ENCODE peak calls at places on chromosome 21, in six cellular contexts. One of them, this sample, is unnamed.

GRCh38 chr21:41650526-41651145 is 116.2 kb downstream of the RIPK4 start:
- DNase-seq in foreskin fibroblast: no peak
- DNase-seq in cardiac fibroblast: no peak
- DNase-seq in right lobe of liver: no peak
- DNase-seq in Panc1: no peak
- DNase-seq in coronary artery: no peak
- DNase-seq in this sample: no peak

GRCh38 chr21:41630917-41631316 is 123.0 kb upstream of the TMPRSS2 start:
- DNase-seq in foreskin fibroblast: no peak
- DNase-seq in cardiac fibroblast: no peak
- DNase-seq in right lobe of liver: no peak
- DNase-seq in Panc1: no peak
- DNase-seq in coronary artery: no peak
- DNase-seq in this sample: no peak

GRCh38 chr21:16976132-16976666 is 536.6 kb upstream of the CXADR start:
- DNase-seq in foreskin fibroblast: no peak
- DNase-seq in cardiac fibroblast: no peak
- DNase-seq in right lobe of liver: no peak
- DNase-seq in Panc1: no peak
- DNase-seq in coronary artery: no peak
- DNase-seq in this sample: no peak

GRCh38 chr21:46151989-46152938 is 3.1 kb downstream of the FTCD start:
- DNase-seq in foreskin fibroblast: no peak
- DNase-seq in cardiac fibroblast: no peak
- DNase-seq in right lobe of liver: peak; percentile 30
- DNase-seq in Panc1: no peak
- DNase-seq in coronary artery: peak; percentile 58
- DNase-seq in this sample: no peak

GRCh38 chr21:33067457-33067856 is 2.5 kb upstream of the OLIG1 start:
- DNase-seq in foreskin fibroblast: no peak
- DNase-seq in cardiac fibroblast: no peak
- DNase-seq in right lobe of liver: no peak
- DNase-seq in Panc1: no peak
- DNase-seq in coronary artery: no peak
- DNase-seq in this sample: no peak

GRCh38 chr21:46662367-46662654 is 26.8 kb downstream of the PRMT2 start:
- DNase-seq in foreskin fibroblast: no peak
- DNase-seq in cardiac fibroblast: no peak
- DNase-seq in right lobe of liver: no peak
- DNase-seq in Panc1: no peak
- DNase-seq in coronary artery: no peak
- DNase-seq in this sample: no peak

GRCh38 chr21:43864806-43865470 is at the start of gene AGPAT3:
- DNase-seq in foreskin fibroblast: no peak
- DNase-seq in cardiac fibroblast: no peak
- DNase-seq in right lobe of liver: peak; percentile 46
- DNase-seq in Panc1: no peak
- DNase-seq in coronary artery: no peak
- DNase-seq in this sample: no peak

GRCh38 chr21:33377221-33377620 is 26.0 kb upstream of the IFNGR2 start:
- DNase-seq in foreskin fibroblast: no peak
- DNase-seq in cardiac fibroblast: no peak
- DNase-seq in right lobe of liver: no peak
- DNase-seq in Panc1: no peak
- DNase-seq in coronary artery: no peak
- DNase-seq in this sample: no peak

GRCh38 chr21:31900121-31900895 is 27.5 kb downstream of the HUNK start:
- DNase-seq in foreskin fibroblast: no peak
- DNase-seq in cardiac fibroblast: no peak
- DNase-seq in right lobe of liver: peak; percentile 69
- DNase-seq in Panc1: no peak
- DNase-seq in coronary artery: no peak
- DNase-seq in this sample: no peak

GRCh38 chr21:46022551-46023107 is 41.1 kb downstream of the COL6A1 start:
- DNase-seq in foreskin fibroblast: no peak
- DNase-seq in cardiac fibroblast: no peak
- DNase-seq in right lobe of liver: no peak
- DNase-seq in Panc1: no peak
- DNase-seq in coronary artery: no peak
- DNase-seq in this sample: no peak

GRCh38 chr21:32547018-32547417 is 38.3 kb downstream of the TCP10L start:
- DNase-seq in foreskin fibroblast: no peak
- DNase-seq in cardiac fibroblast: no peak
- DNase-seq in right lobe of liver: no peak
- DNase-seq in Panc1: no peak
- DNase-seq in coronary artery: no peak
- DNase-seq in this sample: no peak

GRCh38 chr21:38773108-38774061 is 32.3 kb upstream of the ETS2 start:
- DNase-seq in foreskin fibroblast: peak; percentile 94
- DNase-seq in cardiac fibroblast: peak; percentile 92
- DNase-seq in right lobe of liver: no peak
- DNase-seq in Panc1: peak; percentile 52
- DNase-seq in coronary artery: no peak
- DNase-seq in this sample: peak; percentile 97

GRCh38 chr21:23016617-23017016 is 2018.4 kb downstream of the NCAM2 start:
- DNase-seq in foreskin fibroblast: no peak
- DNase-seq in cardiac fibroblast: no peak
- DNase-seq in right lobe of liver: no peak
- DNase-seq in Panc1: peak; percentile 4
- DNase-seq in coronary artery: no peak
- DNase-seq in this sample: no peak

GRCh38 chr21:39097335-39097861 is 85.9 kb downstream of the PSMG1 start:
- DNase-seq in foreskin fibroblast: no peak
- DNase-seq in cardiac fibroblast: no peak
- DNase-seq in right lobe of liver: peak; percentile 54
- DNase-seq in Panc1: no peak
- DNase-seq in coronary artery: no peak
- DNase-seq in this sample: no peak

GRCh38 chr21:14945176-14945575 is 119.6 kb downstream of the NRIP1 start:
- DNase-seq in foreskin fibroblast: no peak
- DNase-seq in cardiac fibroblast: no peak
- DNase-seq in right lobe of liver: no peak
- DNase-seq in Panc1: no peak
- DNase-seq in coronary artery: no peak
- DNase-seq in this sample: no peak

GRCh38 chr21:38914531-38915385 is 109.0 kb downstream of the ETS2 start:
- DNase-seq in foreskin fibroblast: no peak
- DNase-seq in cardiac fibroblast: peak; percentile 55
- DNase-seq in right lobe of liver: peak; percentile 54
- DNase-seq in Panc1: no peak
- DNase-seq in coronary artery: no peak
- DNase-seq in this sample: no peak

GRCh38 chr21:15820857-15821256 is 91.1 kb downstream of the USP25 start:
- DNase-seq in foreskin fibroblast: no peak
- DNase-seq in cardiac fibroblast: no peak
- DNase-seq in right lobe of liver: no peak
- DNase-seq in Panc1: no peak
- DNase-seq in coronary artery: no peak
- DNase-seq in this sample: no peak

GRCh38 chr21:32562426-32562825 is 22.9 kb downstream of the TCP10L start:
- DNase-seq in foreskin fibroblast: peak; percentile 74
- DNase-seq in cardiac fibroblast: peak; percentile 91
- DNase-seq in right lobe of liver: no peak
- DNase-seq in Panc1: no peak
- DNase-seq in coronary artery: no peak
- DNase-seq in this sample: peak; percentile 78

GRCh38 chr21:25791321-25791720 is 56.5 kb downstream of the GABPA start:
- DNase-seq in foreskin fibroblast: no peak
- DNase-seq in cardiac fibroblast: no peak
- DNase-seq in right lobe of liver: no peak
- DNase-seq in Panc1: no peak
- DNase-seq in coronary artery: no peak
- DNase-seq in this sample: no peak

GRCh38 chr21:23401278-23401677 is 2206.0 kb downstream of the MRPL39 start:
- DNase-seq in foreskin fibroblast: no peak
- DNase-seq in cardiac fibroblast: peak; percentile 2
- DNase-seq in right lobe of liver: no peak
- DNase-seq in Panc1: peak; percentile 2
- DNase-seq in coronary artery: no peak
- DNase-seq in this sample: no peak

GRCh38 chr21:41579692-41580091 is 71.7 kb upstream of the TMPRSS2 start:
- DNase-seq in foreskin fibroblast: no peak
- DNase-seq in cardiac fibroblast: no peak
- DNase-seq in right lobe of liver: no peak
- DNase-seq in Panc1: no peak
- DNase-seq in coronary artery: no peak
- DNase-seq in this sample: no peak

GRCh38 chr21:43810505-43811261 is 21.3 kb downstream of the RRP1 start:
- DNase-seq in foreskin fibroblast: peak; percentile 46
- DNase-seq in cardiac fibroblast: peak; percentile 70
- DNase-seq in right lobe of liver: peak; percentile 92
- DNase-seq in Panc1: no peak
- DNase-seq in coronary artery: no peak
- DNase-seq in this sample: peak; percentile 21

GRCh38 chr21:39850333-39850732 is 16.9 kb upstream of the PCP4 start:
- DNase-seq in foreskin fibroblast: no peak
- DNase-seq in cardiac fibroblast: no peak
- DNase-seq in right lobe of liver: no peak
- DNase-seq in Panc1: no peak
- DNase-seq in coronary artery: no peak
- DNase-seq in this sample: no peak

GRCh38 chr21:33273044-33273443 is 6.9 kb downstream of the IL10RB start:
- DNase-seq in foreskin fibroblast: no peak
- DNase-seq in cardiac fibroblast: peak; percentile 12
- DNase-seq in right lobe of liver: no peak
- DNase-seq in Panc1: no peak
- DNase-seq in coronary artery: no peak
- DNase-seq in this sample: no peak

DNA sequence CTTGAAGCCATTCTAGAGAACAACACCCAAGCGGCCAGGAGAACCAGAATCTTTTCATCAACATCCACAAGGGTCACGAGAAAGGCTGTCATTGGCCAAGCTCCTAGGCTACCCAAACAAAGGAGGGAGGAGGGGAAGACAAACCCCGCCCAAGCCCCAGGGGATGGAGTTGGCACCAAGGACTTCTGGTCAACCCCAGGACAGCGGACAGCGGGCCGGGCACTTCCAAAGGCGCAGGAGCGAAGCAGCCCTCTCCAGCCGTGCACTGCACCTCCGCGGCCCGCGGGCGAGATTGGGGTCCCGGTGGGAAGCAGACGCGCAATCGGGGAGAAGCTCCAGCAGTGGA is at the start of gene CLIC6:
- DNase-seq in foreskin fibroblast: no peak
- DNase-seq in cardiac fibroblast: no peak
- DNase-seq in right lobe of liver: no peak
- DNase-seq in Panc1: no peak
- DNase-seq in coronary artery: no peak
- DNase-seq in this sample: no peak
- H3K4me3 ChIP-seq in foreskin fibroblast: peak within 1 kb of the TSS; percentile 15
- H3K4me3 ChIP-seq in cardiac fibroblast: no peak within 1 kb of the TSS
- H3K4me3 ChIP-seq in right lobe of liver: no peak within 1 kb of the TSS
- H3K4me3 ChIP-seq in Panc1: peak within 1 kb of the TSS; percentile 15
- H3K4me3 ChIP-seq in coronary artery: peak within 1 kb of the TSS; percentile 73
- H3K4me3 ChIP-seq in this sample: peak within 1 kb of the TSS; percentile 12

DNA sequence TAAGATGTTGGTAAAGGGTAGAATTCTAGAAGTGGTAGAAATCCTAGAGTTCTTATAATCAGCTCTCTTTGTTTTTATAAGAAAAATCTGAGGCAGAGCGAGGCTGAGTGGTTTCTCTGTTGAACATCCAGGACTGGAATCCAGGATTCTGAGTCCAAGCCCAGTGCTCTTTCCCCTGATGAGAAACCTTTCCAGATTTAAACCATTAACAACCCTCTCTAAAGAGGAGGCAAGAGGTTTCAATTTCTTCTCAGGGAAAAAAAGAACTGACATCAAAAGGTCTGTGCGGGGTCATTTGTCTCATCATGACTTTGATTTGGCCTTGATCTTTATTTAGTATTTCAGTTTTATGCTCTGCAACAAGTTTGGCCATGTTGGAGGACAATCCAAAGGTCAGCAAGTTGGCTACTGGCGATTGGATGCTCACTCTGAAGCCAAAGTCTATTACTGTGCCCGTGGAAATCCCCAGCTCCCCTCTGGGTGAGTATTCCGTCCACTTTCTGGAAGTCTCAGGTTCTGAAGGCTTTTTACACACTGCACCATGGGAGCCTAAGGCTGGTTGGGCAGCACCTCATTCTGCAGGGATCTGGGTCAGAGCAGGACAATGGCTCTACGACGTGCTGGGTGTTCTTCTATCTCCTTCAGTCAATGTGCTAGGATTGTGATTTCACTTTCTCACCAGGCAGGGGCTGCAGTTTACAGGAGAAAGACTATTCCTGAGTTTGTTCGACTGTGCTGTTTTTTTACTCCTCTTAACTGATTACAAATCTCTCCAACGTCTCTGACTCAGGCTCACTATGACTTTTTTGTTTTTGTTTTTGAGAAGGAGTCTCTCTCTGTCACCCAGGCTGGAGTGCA is 18.9 kb upstream of the CCT8 start:
- DNase-seq in foreskin fibroblast: peak; percentile 53
- DNase-seq in cardiac fibroblast: peak; percentile 59
- DNase-seq in right lobe of liver: peak; percentile 52
- DNase-seq in Panc1: no peak
- DNase-seq in coronary artery: no peak
- DNase-seq in this sample: no peak
- TF ChIP-seq CTCF in foreskin fibroblast: peak; percentile 10
- TF ChIP-seq CTCF in cardiac fibroblast: peak; percentile 22
- TF ChIP-seq CTCF in right lobe of liver: no peak
- TF ChIP-seq CTCF in Panc1: no peak
- TF ChIP-seq CTCF in coronary artery: no peak
- TF ChIP-seq CTCF in this sample: no peak

GRCh38 chr21:27275294-27275927 is 308.5 kb upstream of the ADAMTS5 start:
- DNase-seq in foreskin fibroblast: peak; percentile 48
- DNase-seq in cardiac fibroblast: peak; percentile 73
- DNase-seq in right lobe of liver: no peak
- DNase-seq in Panc1: no peak
- DNase-seq in coronary artery: no peak
- DNase-seq in this sample: no peak
- H3K4me3 ChIP-seq in foreskin fibroblast: no peak overlapping the region
- H3K4me3 ChIP-seq in cardiac fibroblast: no peak overlapping the region
- H3K4me3 ChIP-seq in right lobe of liver: no peak overlapping the region
- H3K4me3 ChIP-seq in Panc1: no peak overlapping the region
- H3K4me3 ChIP-seq in coronary artery: no peak overlapping the region
- H3K4me3 ChIP-seq in this sample: no peak overlapping the region

DNA sequence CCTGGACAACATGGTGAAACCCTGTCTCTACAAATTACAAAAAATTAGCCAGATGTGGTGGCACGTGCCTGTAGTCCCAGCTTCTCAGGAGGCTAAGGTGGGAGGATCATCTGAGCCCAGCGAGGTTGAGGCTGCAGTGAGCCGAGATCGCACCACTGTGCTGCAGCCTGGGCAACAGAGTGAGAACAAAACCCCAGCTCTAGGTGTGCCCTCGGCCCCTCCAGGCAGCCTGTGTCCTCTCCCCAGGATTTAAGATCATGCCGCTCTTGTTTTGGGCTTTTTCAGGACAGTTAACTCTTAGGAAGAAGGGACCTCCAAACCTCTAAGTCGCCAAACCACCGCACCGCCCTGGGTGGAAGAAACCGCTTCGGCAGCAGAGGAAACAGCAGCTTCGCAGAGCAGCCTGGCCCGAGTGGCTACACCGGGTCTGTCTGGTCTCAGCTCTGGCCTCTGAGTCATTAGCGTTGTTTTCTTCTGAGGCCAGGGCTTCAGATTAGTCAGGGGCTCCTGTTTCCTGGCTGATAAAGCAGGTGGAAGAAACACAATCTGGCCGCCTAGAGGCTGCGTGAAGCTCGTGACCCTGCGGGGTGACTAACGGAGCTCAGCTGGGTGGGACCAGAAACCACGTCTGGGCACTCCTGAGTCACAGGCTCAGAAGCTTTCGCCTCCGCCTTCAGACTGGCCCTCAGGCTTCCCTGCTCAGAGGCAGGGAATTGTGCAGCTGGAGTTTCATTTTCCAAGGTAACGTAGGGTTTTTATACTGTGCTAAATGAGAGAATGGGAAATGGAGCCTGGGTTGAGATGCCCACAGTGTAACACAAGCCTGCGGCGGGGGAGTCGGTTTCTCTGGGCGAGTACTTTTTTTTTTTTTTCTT is 44.7 kb downstream of the CHAF1B start:
- DNase-seq in foreskin fibroblast: peak; percentile 99
- DNase-seq in cardiac fibroblast: peak; percentile 96
- DNase-seq in right lobe of liver: peak; percentile 71
- DNase-seq in Panc1: peak; percentile 96
- DNase-seq in coronary artery: peak; percentile 93
- DNase-seq in this sample: peak; percentile 97
- TF ChIP-seq CTCF in foreskin fibroblast: no peak
- TF ChIP-seq CTCF in cardiac fibroblast: no peak
- TF ChIP-seq CTCF in right lobe of liver: no peak
- TF ChIP-seq CTCF in Panc1: no peak
- TF ChIP-seq CTCF in coronary artery: no peak
- TF ChIP-seq CTCF in this sample: no peak